ENCODE peak calls at places on chromosomes 7 and 10, in six cellular contexts. L is activated CD4-positive, alpha-beta T cell treated with anti-CD3 and anti-CD28 coated beads, Interleukin-2, amount 50 U/mL, for 48 hours; A is fibroblast of pulmonary artery; S is amniotic stem cell; C is COR-L47; R is activated gamma-delta T cell. N is an unnamed sample.

GRCh38 chr7:113796557-113796956 is 122.3 kb downstream of the PPP1R3A start:
- DNase-seq in L (no peak), A (peak), R (no peak), C (no peak), S (peak), N (peak)

GRCh38 chr10:70514591-70514990 is 36.0 kb downstream of the PALD1 start:
- DNase-seq in A (no peak), C (no peak), L (no peak), S (no peak), R (no peak), N (no peak)

GRCh38 chr7:142804715-142805114 is 33.9 kb downstream of the PRSS2 start:
- DNase-seq in S (no peak), L (no peak), C (no peak), R (no peak), A (no peak), N (no peak)

GRCh38 chr7:113045379-113045778 is 41.2 kb downstream of the GPR85 start:
- DNase-seq in C (no peak), S (no peak), R (no peak), L (no peak), A (no peak), N (no peak)

GRCh38 chr10:21020545-21020944 is 123.4 kb upstream of the NEBL start:
- DNase-seq in A (no peak), S (no peak), L (peak), C (peak), R (no peak), N (peak)

GRCh38 chr7:117946201-117946633 is 73.0 kb upstream of the CTTNBP2 start:
- DNase-seq in S (no peak), R (no peak), A (no peak), L (no peak), C (no peak), N (no peak)

GRCh38 chr7:47968852-47969774 is 10.3 kb downstream of the HUS1 start:
- DNase-seq in S (peak), A (peak), L (peak), C (peak), R (no peak), N (peak)

GRCh38 chr7:158428842-158429753 is 158.5 kb downstream of the PTPRN2 start:
- DNase-seq in A (no peak), C (no peak), S (no peak), R (no peak), L (no peak), N (peak)

GRCh38 chr10:35421553-35422178 is 85.4 kb downstream of the CCNY start:
- DNase-seq in A (peak), C (no peak), S (peak), L (no peak), R (no peak), N (peak)

GRCh38 chr7:40810274-40810673 is 675.5 kb downstream of the SUGCT start:
- DNase-seq in L (no peak), S (no peak), R (no peak), A (no peak), C (no peak), N (no peak)

GRCh38 chr7:130649004-130649790 is 19.4 kb downstream of the COPG2 start:
- DNase-seq in A (peak), L (no peak), R (no peak), S (peak), C (no peak), N (no peak)

GRCh38 chr7:12054830-12055229 is 156.3 kb upstream of the TMEM106B start:
- DNase-seq in S (no peak), C (no peak), L (no peak), A (no peak), R (no peak), N (no peak)

GRCh38 chr10:118506835-118507234 is 88.6 kb downstream of the PRLHR start:
- DNase-seq in L (no peak), R (no peak), S (no peak), A (no peak), C (no peak), N (no peak)

N was measured in SJSA1.